ENCODE peak calls at places on chromosome 1, in four cellular contexts. S, X, E and Q are unnamed samples.

GRCh38 chr1:151529781-151530180 is 10.3 kb upstream of the TUFT1 start:
- DNase-seq in S (no peak), X (no peak), E (no peak), Q (no peak)

GRCh38 chr1:237709355-237709754 is 181.4 kb downstream of the ZP4 start:
- DNase-seq in S (no peak), X (no peak), E (no peak), Q (no peak)

GRCh38 chr1:19179597-19180271 is 30.3 kb downstream of the UBR4 start:
- DNase-seq in S (no peak), X (peak), E (peak), Q (no peak)

GRCh38 chr1:39272027-39272790 is 67.7 kb downstream of the MACF1 start:
- DNase-seq in S (no peak), X (peak), E (no peak), Q (no peak)

GRCh38 chr1:26280333-26281042 is 602 bp downstream of the SH3BGRL3 start:
- DNase-seq in S (no peak), X (peak), E (no peak), Q (no peak)

GRCh38 chr1:203669739-203670138 is 43.1 kb downstream of the ATP2B4 start:
- DNase-seq in S (no peak), X (no peak), E (peak), Q (no peak)

GRCh38 chr1:85743814-85744213 is 35.6 kb upstream of the ZNHIT6 start:
- DNase-seq in S (no peak), X (no peak), E (no peak), Q (no peak)

GRCh38 chr1:191508239-191508638 is 650.0 kb upstream of the RGS18 start:
- DNase-seq in S (no peak), X (no peak), E (no peak), Q (no peak)

GRCh38 chr1:145977016-145977415 is 12.5 kb downstream of the POLR3GL start:
- DNase-seq in S (no peak), X (no peak), E (no peak), Q (no peak)

GRCh38 chr1:98027044-98027443 is 106.2 kb upstream of the DPYD start:
- DNase-seq in S (no peak), X (no peak), E (no peak), Q (no peak)

GRCh38 chr1:235817101-235817725 is 49.5 kb downstream of the LYST start:
- DNase-seq in S (no peak), X (no peak), E (no peak), Q (no peak)

GRCh38 chr1:235366286-235366685 is 941 bp upstream of the TBCE start:
- DNase-seq in S (no peak), X (no peak), E (no peak), Q (no peak)

GRCh38 chr1:69700770-69701169 is 133.0 kb downstream of the LRRC7 start:
- DNase-seq in S (peak), X (no peak), E (peak), Q (no peak)

GRCh38 chr1:75083848-75084514 is 50.2 kb upstream of the LHX8 start:
- DNase-seq in S (no peak), X (no peak), E (no peak), Q (no peak)

GRCh38 chr1:33599516-33600115 is 127.2 kb downstream of the ZSCAN20 start:
- DNase-seq in S (no peak), X (no peak), E (no peak), Q (no peak)

GRCh38 chr1:32702599-32703478 is at the start of gene SYNC:
- DNase-seq in S (no peak), X (no peak), E (peak), Q (peak)

GRCh38 chr1:117479086-117479485 is 111.8 kb downstream of the MAN1A2 start:
- DNase-seq in S (no peak), X (no peak), E (no peak), Q (no peak)

GRCh38 chr1:164561461-164561860 is 2.5 kb downstream of the PBX1 start:
- DNase-seq in S (no peak), X (no peak), E (no peak), Q (no peak)

GRCh38 chr1:185440877-185441276 is 123.8 kb upstream of the IVNS1ABP start:
- DNase-seq in S (no peak), X (no peak), E (peak), Q (no peak)

GRCh38 chr1:17837631-17838030 is 82.5 kb downstream of the ACTL8 start:
- DNase-seq in S (no peak), X (no peak), E (no peak), Q (no peak)

GRCh38 chr1:85445906-85446305 is 19.1 kb downstream of the DDAH1 start:
- DNase-seq in S (no peak), X (no peak), E (peak), Q (no peak)

GRCh38 chr1:184002071-184002470 is 35.5 kb downstream of the COLGALT2 start:
- DNase-seq in S (no peak), X (no peak), E (peak), Q (no peak)

GRCh38 chr1:242055921-242056320 is 57.0 kb upstream of the MAP1LC3C start:
- DNase-seq in S (no peak), X (no peak), E (no peak), Q (no peak)

GRCh38 chr1:206445116-206445515 is 25.2 kb upstream of the IKBKE start:
- DNase-seq in S (no peak), X (no peak), E (no peak), Q (peak)

GRCh38 chr1:172977296-172978027 is 73.3 kb downstream of the TNFSF18 start:
- DNase-seq in S (no peak), X (no peak), E (no peak), Q (no peak)

GRCh38 chr1:44723496-44724407 is 7.2 kb downstream of the RNU5D-1 start:
- DNase-seq in S (no peak), X (peak), E (no peak), Q (peak)

GRCh38 chr1:195723796-195724194 is 884.4 kb downstream of the KCNT2 start:
- DNase-seq in S (no peak), X (no peak), E (no peak), Q (no peak)